ENCODE peak calls at places on chromosome X, in eight cellular contexts. P, X, V, R, A, H, B and U are unnamed samples.

GRCh38 chrX:154321624-154322023 is 26.0 kb downstream of the TKTL1 start:
- DNase-seq in A (no peak), V (peak), B (no peak), R (peak), P (peak), H (no peak), X (no peak), U (no peak)

GRCh38 chrX:120145295-120145925 is 13.0 kb upstream of the RHOXF2 start:
- DNase-seq in P (no peak), H (no peak), A (no peak), V (no peak), B (no peak), X (no peak), R (no peak), U (no peak)

GRCh38 chrX:13380230-13380629 is 60.4 kb upstream of the ATXN3L start:
- DNase-seq in P (peak), R (no peak), A (no peak), H (no peak), X (no peak), V (peak), B (no peak), U (peak)

GRCh38 chrX:74133156-74133796 is 170.7 kb upstream of the ZCCHC13 start:
- DNase-seq in A (no peak), P (peak), V (peak), R (peak), H (no peak), B (peak), X (no peak), U (peak)

GRCh38 chrX:1153940-1154339 is 58.5 kb downstream of the CRLF2 start:
- DNase-seq in R (no peak), H (no peak), B (no peak), V (no peak), A (no peak), X (no peak), P (peak), U (no peak)

GRCh38 chrX:45824471-45824870 is 623.8 kb upstream of the DIPK2B start:
- DNase-seq in H (no peak), A (no peak), V (peak), R (peak), X (no peak), P (peak), B (peak), U (peak)

GRCh38 chrX:12446342-12447075 is 308.2 kb downstream of the FRMPD4 start:
- DNase-seq in V (no peak), X (no peak), A (no peak), H (no peak), B (no peak), R (no peak), P (peak), U (peak)

GRCh38 chrX:3345281-3346081 is 971 bp downstream of the MXRA5 start:
- DNase-seq in X (peak), A (no peak), R (no peak), P (no peak), H (no peak), B (no peak), V (peak), U (peak)

GRCh38 chrX:130330706-130331105 is 9.0 kb upstream of the SLC25A14 start:
- DNase-seq in P (peak), R (peak), B (peak), H (peak), V (peak), X (no peak), A (no peak), U (peak)

GRCh38 chrX:53357799-53358530 is 64.5 kb downstream of the SMC1A start:
- DNase-seq in V (peak), A (no peak), R (no peak), P (peak), X (no peak), H (no peak), B (no peak), U (peak)

GRCh38 chrX:70129811-70130210 is 3.4 kb upstream of the IGBP1 start:
- DNase-seq in H (no peak), B (no peak), A (no peak), P (no peak), X (no peak), V (peak), R (no peak), U (no peak)

GRCh38 chrX:15511563-15511962 is 11.0 kb downstream of the BMX start:
- DNase-seq in H (no peak), A (no peak), R (no peak), P (no peak), X (no peak), B (no peak), V (no peak), U (no peak)

GRCh38 chrX:110600745-110601310 is 194.8 kb downstream of the CHRDL1 start:
- DNase-seq in R (no peak), P (no peak), V (no peak), X (no peak), A (no peak), H (no peak), B (no peak), U (no peak)

GRCh38 chrX:123830309-123830708 is 29.5 kb upstream of the XIAP start:
- DNase-seq in R (no peak), H (no peak), X (no peak), A (peak), V (peak), B (no peak), P (no peak), U (peak)